ENCODE peak calls at places on chromosomes 13 and 19, in ten cellular contexts. U is psoas muscle, O is progenitor cell of endocrine pancreas, E is KG1, R is astrocyte of the spinal cord, N is Caco-2, H is NCI-H460, Q is caudate nucleus, W is iPS-NIHi11, J is fibroblast of the aortic adventitia. Y is an unnamed sample.

GRCh38 chr13:52141299-52141698 is 12.4 kb upstream of the NEK5 start:
- DNase-seq in U (no peak), O (no peak), E (no peak), R (no peak), N (no peak), H (no peak), Q (no peak), W (no peak), J (no peak), Y (no peak)

GRCh38 chr19:2271516-2272103 is 10.4 kb downstream of the PEAK3 start:
- DNase-seq in U (peak; percentile 67), O (no peak), E (no peak), R (peak; percentile 55), N (no peak), H (no peak), Q (no peak), W (no peak), J (peak; percentile 71), Y (no peak)

GRCh38 chr19:6113616-6114188 is 3.4 kb upstream of the RFX2 start:
- DNase-seq in U (no peak), O (no peak), E (no peak), R (no peak), N (no peak), H (no peak), Q (no peak), W (no peak), J (no peak), Y (no peak)

GRCh38 chr13:26967119-26968038 is 204.2 kb downstream of the USP12 start:
- DNase-seq in U (no peak), O (no peak), E (no peak), R (no peak), N (no peak), H (no peak), Q (no peak), W (no peak), J (peak; percentile 69), Y (no peak)

GRCh38 chr13:43159007-43159406 is 135.6 kb downstream of the DNAJC15 start:
- DNase-seq in U (no peak), O (no peak), E (no peak), R (peak; percentile 62), N (peak; percentile 52), H (no peak), Q (peak; percentile 59), W (peak; percentile 68), J (peak; percentile 54), Y (no peak)

GRCh38 chr13:46063292-46063691 is 10.7 kb upstream of the ZC3H13 start:
- DNase-seq in U (no peak), O (no peak), E (no peak), R (no peak), N (no peak), H (no peak), Q (no peak), W (no peak), J (no peak), Y (no peak)

GRCh38 chr13:35714096-35714495 is 237.6 kb upstream of the MAB21L1 start:
- DNase-seq in U (no peak), O (no peak), E (no peak), R (no peak), N (no peak), H (no peak), Q (no peak), W (no peak), J (no peak), Y (peak; percentile 74)

GRCh38 chr19:16252459-16253205 is 54.9 kb downstream of the AP1M1 start:
- DNase-seq in U (no peak), O (no peak), E (no peak), R (no peak), N (no peak), H (no peak), Q (peak; percentile 6), W (no peak), J (no peak), Y (no peak)

GRCh38 chr13:91748416-91749089 is 350.1 kb downstream of the GPC5 start:
- DNase-seq in U (no peak), O (no peak), E (no peak), R (no peak), N (no peak), H (no peak), Q (no peak), W (no peak), J (no peak), Y (no peak)

GRCh38 chr19:41879670-41880328 is 2.7 kb downstream of the CD79A start:
- DNase-seq in U (no peak), O (no peak), E (no peak), R (no peak), N (no peak), H (no peak), Q (no peak), W (no peak), J (no peak), Y (no peak)

GRCh38 chr13:44519642-44520041 is 56.5 kb downstream of the TSC22D1 start:
- DNase-seq in U (no peak), O (no peak), E (no peak), R (no peak), N (no peak), H (no peak), Q (no peak), W (no peak), J (no peak), Y (no peak)

GRCh38 chr13:21825801-21826200 is 154.9 kb downstream of the FGF9 start:
- DNase-seq in U (no peak), O (no peak), E (no peak), R (no peak), N (no peak), H (no peak), Q (no peak), W (no peak), J (no peak), Y (no peak)

GRCh38 chr13:106523566-106523965 is 11.9 kb downstream of the EFNB2 start:
- DNase-seq in U (no peak), O (no peak), E (no peak), R (peak; percentile 37), N (no peak), H (no peak), Q (no peak), W (no peak), J (peak; percentile 30), Y (no peak)

GRCh38 chr19:40521276-40521675 is 54.5 kb downstream of the SPTBN4 start:
- DNase-seq in U (no peak), O (no peak), E (no peak), R (peak; percentile 15), N (no peak), H (peak; percentile 38), Q (no peak), W (no peak), J (peak; percentile 55), Y (peak; percentile 60)

GRCh38 chr13:21933001-21933400 is 262.1 kb downstream of the FGF9 start:
- DNase-seq in U (no peak), O (no peak), E (no peak), R (no peak), N (no peak), H (no peak), Q (no peak), W (no peak), J (no peak), Y (no peak)

GRCh38 chr19:4456843-4457653 is 546 bp downstream of the UBXN6 start:
- DNase-seq in U (peak; percentile 66), O (peak; percentile 52), E (no peak), R (peak; percentile 59), N (peak; percentile 61), H (no peak), Q (no peak), W (peak; percentile 91), J (peak; percentile 67), Y (peak; percentile 79)

GRCh38 chr19:58261968-58262921 is 16.5 kb upstream of the ZNF8 start:
- DNase-seq in U (no peak), O (no peak), E (peak; percentile 9), R (peak; percentile 9), N (no peak), H (peak; percentile 1), Q (no peak), W (no peak), J (peak; percentile 4), Y (no peak)

GRCh38 chr13:52833261-52833660 is 15.2 kb downstream of the PCDH8 start:
- DNase-seq in U (no peak), O (no peak), E (no peak), R (no peak), N (no peak), H (no peak), Q (peak; percentile 14), W (no peak), J (no peak), Y (no peak)

GRCh38 chr19:51799311-51799997 is 4.5 kb downstream of the FPR3 start:
- DNase-seq in U (peak; percentile 73), O (no peak), E (no peak), R (peak; percentile 94), N (no peak), H (no peak), Q (peak; percentile 39), W (peak; percentile 14), J (peak; percentile 98), Y (no peak)

GRCh38 chr13:26721251-26721939 is 39.2 kb downstream of the GPR12 start:
- DNase-seq in U (peak; percentile 23), O (no peak), E (peak; percentile 95), R (peak; percentile 10), N (no peak), H (no peak), Q (no peak), W (no peak), J (no peak), Y (peak; percentile 85)

GRCh38 chr13:76703621-76704020 is 182.6 kb downstream of the KCTD12 start:
- DNase-seq in U (no peak), O (no peak), E (no peak), R (no peak), N (no peak), H (no peak), Q (no peak), W (no peak), J (no peak), Y (no peak)

GRCh38 chr13:39531646-39532045 is 71.3 kb downstream of the LHFPL6 start:
- DNase-seq in U (no peak), O (no peak), E (no peak), R (no peak), N (no peak), H (no peak), Q (no peak), W (no peak), J (peak; percentile 34), Y (no peak)

GRCh38 chr13:108917581-108917980 is 288.2 kb downstream of the MYO16 start:
- DNase-seq in U (no peak), O (no peak), E (no peak), R (peak; percentile 59), N (no peak), H (no peak), Q (no peak), W (no peak), J (peak; percentile 73), Y (no peak)

GRCh38 chr19:34345934-34346333 is 19.1 kb upstream of the GPI start:
- DNase-seq in U (peak; percentile 63), O (peak; percentile 42), E (peak; percentile 8), R (peak; percentile 67), N (peak; percentile 75), H (peak; percentile 51), Q (peak; percentile 63), W (peak; percentile 89), J (peak; percentile 70), Y (peak; percentile 76)

GRCh38 chr13:42040730-42041016 is 7.8 kb upstream of the DGKH start:
- DNase-seq in U (no peak), O (no peak), E (no peak), R (no peak), N (no peak), H (no peak), Q (no peak), W (no peak), J (no peak), Y (no peak)

GRCh38 chr13:27851481-27851880 is 59.2 kb downstream of the GSX1 start:
- DNase-seq in U (no peak), O (no peak), E (no peak), R (no peak), N (no peak), H (no peak), Q (no peak), W (no peak), J (no peak), Y (no peak)

GRCh38 chr19:19537321-19538048 is 580 bp upstream of the CILP2 start:
- DNase-seq in U (no peak), O (no peak), E (no peak), R (no peak), N (no peak), H (no peak), Q (no peak), W (no peak), J (no peak), Y (no peak)

GRCh38 chr19:4374451-4375163 is 25.7 kb downstream of the SH3GL1 start:
- DNase-seq in U (peak; percentile 92), O (no peak), E (no peak), R (peak; percentile 84), N (peak; percentile 82), H (peak; percentile 85), Q (no peak), W (no peak), J (peak; percentile 92), Y (no peak)